ENCODE peak calls at places on chromosomes 6 and 20, in ten cellular contexts. W, G, X, O, Q, D, L, Z, J and U are unnamed samples.

GRCh38 chr6:133964052-133964451 is 11.0 kb downstream of the TBPL1 start:
- DNase-seq in W (no peak), D (no peak), J (peak), L (no peak), G (no peak), Z (no peak), Q (no peak), O (no peak), X (peak), U (no peak)

GRCh38 chr6:21626756-21627155 is 33.2 kb downstream of the SOX4 start:
- DNase-seq in Q (no peak), X (no peak), D (no peak), Z (no peak), O (no peak), W (no peak), G (no peak), L (no peak), J (no peak), U (no peak)

GRCh38 chr6:104887350-104887749 is 27.6 kb upstream of the HACE1 start:
- DNase-seq in X (peak), L (no peak), Q (no peak), Z (no peak), J (peak), O (peak), G (peak), W (no peak), D (no peak), U (peak)

GRCh38 chr20:25544316-25544715 is 41.0 kb downstream of the NINL start:
- DNase-seq in O (no peak), J (peak), Q (no peak), D (no peak), W (no peak), X (no peak), G (no peak), Z (no peak), L (no peak), U (no peak)

GRCh38 chr6:125953502-125953875 is 3.1 kb upstream of the HINT3 start:
- DNase-seq in D (no peak), J (no peak), W (no peak), Z (no peak), O (peak), Q (no peak), G (no peak), L (peak), X (peak), U (peak)

GRCh38 chr6:119627908-119628669 is 278.5 kb upstream of the MAN1A1 start:
- DNase-seq in D (no peak), X (peak), J (peak), Z (no peak), L (peak), Q (no peak), G (peak), W (no peak), O (peak), U (peak)

GRCh38 chr20:35588397-35588796 is 27.2 kb upstream of the SPAG4 start:
- DNase-seq in O (no peak), D (no peak), X (no peak), Q (no peak), G (no peak), L (no peak), Z (no peak), W (no peak), J (no peak), U (no peak)

GRCh38 chr6:42783177-42783875 is 1.5 kb downstream of the BICRAL start:
- DNase-seq in D (peak), Z (no peak), L (peak), O (peak), J (peak), W (peak), Q (peak), G (peak), X (peak), U (peak)

GRCh38 chr6:42226251-42227143 is 8.8 kb upstream of the MRPS10 start:
- DNase-seq in D (no peak), Z (no peak), J (peak), G (no peak), W (no peak), L (peak), Q (no peak), X (peak), O (peak), U (no peak)

GRCh38 chr6:106510090-106510970 is 119.0 kb downstream of the RTN4IP1 start:
- DNase-seq in O (peak), W (peak), Q (peak), X (peak), Z (no peak), J (peak), G (no peak), D (peak), L (peak), U (peak)

GRCh38 chr6:34425132-34425497 is 754 bp downstream of the RPS10 start:
- DNase-seq in L (no peak), Q (no peak), X (no peak), D (no peak), J (no peak), Z (no peak), O (no peak), W (peak), G (no peak), U (no peak)

GRCh38 chr20:19143890-19144289 is 68.6 kb upstream of the SLC24A3 start:
- DNase-seq in G (no peak), J (no peak), D (no peak), Z (no peak), X (no peak), Q (no peak), L (no peak), O (no peak), W (no peak), U (no peak)

GRCh38 chr6:144415835-144416237 is 130.7 kb downstream of the UTRN start:
- DNase-seq in J (no peak), Z (no peak), W (no peak), L (no peak), Q (no peak), D (no peak), X (peak), G (no peak), O (no peak), U (no peak)

GRCh38 chr6:22512716-22513452 is 56.5 kb upstream of the HDGFL1 start:
- DNase-seq in Q (no peak), G (no peak), J (peak), Z (no peak), O (no peak), L (no peak), X (no peak), D (no peak), W (no peak), U (no peak)

GRCh38 chr6:88238065-88238464 is 71.9 kb upstream of the CNR1 start:
- DNase-seq in O (peak), L (peak), W (no peak), Q (no peak), J (peak), X (peak), Z (no peak), G (peak), D (no peak), U (peak)

GRCh38 chr6:98672681-98673475 is 161.5 kb upstream of the POU3F2 start:
- DNase-seq in L (no peak), J (peak), O (peak), G (no peak), Q (no peak), X (no peak), Z (no peak), D (no peak), W (no peak), U (peak)

GRCh38 chr6:79466222-79466834 is 70.9 kb downstream of the LCA5 start:
- DNase-seq in L (no peak), O (peak), Z (no peak), X (peak), D (no peak), G (peak), Q (no peak), W (no peak), J (peak), U (peak)

GRCh38 chr6:73722318-73723060 is 26.5 kb downstream of the CD109 start:
- DNase-seq in J (peak), L (no peak), X (peak), W (no peak), Q (no peak), G (no peak), D (no peak), O (no peak), Z (no peak), U (no peak)

GRCh38 chr6:52894278-52894677 is 15.2 kb downstream of the GSTA3 start:
- DNase-seq in D (no peak), O (no peak), Z (no peak), J (no peak), X (no peak), Q (no peak), L (no peak), W (no peak), G (no peak), U (no peak)

GRCh38 chr6:43308101-43308989 is at the start of gene CRIP3:
- DNase-seq in Z (no peak), Q (no peak), J (peak), W (peak), O (peak), X (peak), G (peak), D (no peak), L (peak), U (peak)

GRCh38 chr6:152441892-152442291 is 195.3 kb downstream of the SYNE1 start:
- DNase-seq in J (no peak), L (no peak), D (no peak), W (no peak), G (no peak), Q (no peak), Z (no peak), X (no peak), O (no peak), U (no peak)

GRCh38 chr20:41623625-41624024 is 5.4 kb upstream of the CHD6 start:
- DNase-seq in Z (no peak), O (no peak), D (no peak), L (no peak), J (no peak), G (no peak), X (no peak), W (no peak), Q (no peak), U (no peak)

GRCh38 chr6:163707385-163708355 is 293.2 kb downstream of the QKI start:
- DNase-seq in O (no peak), Z (no peak), D (no peak), X (no peak), G (no peak), L (no peak), W (no peak), J (peak), Q (no peak), U (no peak)

GRCh38 chr20:325889-326644 is 715 bp downstream of the SOX12 start:
- DNase-seq in D (peak), G (peak), O (peak), L (peak), Q (peak), W (peak), J (peak), X (peak), Z (no peak), U (peak)